ENCODE peak calls at places on chromosomes 16 and 17, in seven cellular contexts. I, A, H, K, X, S and R are unnamed samples.

GRCh38 chr17:62059394-62059793 is 5.7 kb downstream of the MED13 start:
- DNase-seq in I (no peak), A (no peak), H (no peak), K (no peak), X (no peak), S (no peak), R (no peak)

GRCh38 chr17:79017546-79017945 is 6.4 kb upstream of the C1QTNF1 start:
- DNase-seq in I (peak), A (no peak), H (no peak), K (peak), X (no peak), S (no peak), R (no peak)

GRCh38 chr17:59151007-59151406 is 4.0 kb downstream of the SKA2 start:
- DNase-seq in I (no peak), A (no peak), H (no peak), K (no peak), X (peak), S (no peak), R (no peak)

GRCh38 chr17:29143894-29144293 is 36.3 kb downstream of the MYO18A start:
- DNase-seq in I (peak), A (no peak), H (no peak), K (peak), X (no peak), S (no peak), R (no peak)

GRCh38 chr17:68302066-68302564 is 10.8 kb downstream of the ARSG start:
- DNase-seq in I (no peak), A (no peak), H (no peak), K (no peak), X (peak), S (no peak), R (no peak)

GRCh38 chr17:21036361-21036881 is 6.4 kb downstream of the USP22 start:
- DNase-seq in I (no peak), A (no peak), H (no peak), K (peak), X (peak), S (peak), R (no peak)

GRCh38 chr16:87729266-87729954 is 36.4 kb downstream of the KLHDC4 start:
- DNase-seq in I (no peak), A (no peak), H (no peak), K (peak), X (no peak), S (no peak), R (no peak)

GRCh38 chr16:10168258-10168657 is 14.0 kb downstream of the GRIN2A start:
- DNase-seq in I (no peak), A (no peak), H (no peak), K (no peak), X (no peak), S (no peak), R (no peak)

GRCh38 chr17:77602062-77602746 is 356.3 kb upstream of the TNRC6C start:
- DNase-seq in I (peak), A (no peak), H (no peak), K (peak), X (peak), S (peak), R (no peak)

GRCh38 chr17:67600408-67600807 is 117.3 kb upstream of the NOL11 start:
- DNase-seq in I (no peak), A (no peak), H (no peak), K (no peak), X (no peak), S (no peak), R (no peak)

GRCh38 chr16:28924399-28924761 is 658 bp downstream of the RABEP2 start:
- DNase-seq in I (no peak), A (no peak), H (no peak), K (no peak), X (no peak), S (no peak), R (no peak)

GRCh38 chr17:57088298-57088697 is 3.3 kb downstream of the AKAP1 start:
- DNase-seq in I (no peak), A (no peak), H (no peak), K (no peak), X (no peak), S (no peak), R (no peak)

GRCh38 chr17:81903415-81903831 is 1.4 kb downstream of the NPB start:
- DNase-seq in I (no peak), A (no peak), H (no peak), K (no peak), X (no peak), S (no peak), R (no peak)

GRCh38 chr16:78230832-78231231 is 131.4 kb downstream of the WWOX start:
- DNase-seq in I (no peak), A (no peak), H (no peak), K (no peak), X (peak), S (peak), R (no peak)

GRCh38 chr16:19044781-19045180 is 22.6 kb upstream of the COQ7 start:
- DNase-seq in I (no peak), A (no peak), H (no peak), K (no peak), X (no peak), S (no peak), R (no peak)

GRCh38 chr17:79242873-79243602 is 168.4 kb downstream of the ENGASE start:
- DNase-seq in I (no peak), A (no peak), H (no peak), K (no peak), X (no peak), S (no peak), R (no peak)

GRCh38 chr16:68267612-68268405 is 3.5 kb downstream of the SLC7A6 start:
- DNase-seq in I (peak), A (no peak), H (no peak), K (no peak), X (no peak), S (no peak), R (no peak)

GRCh38 chr17:57541472-57542394 is 203.4 kb downstream of the CCDC182 start:
- DNase-seq in I (peak), A (no peak), H (no peak), K (peak), X (peak), S (no peak), R (no peak)

GRCh38 chr17:63702223-63702577 is 2.3 kb upstream of the LIMD2 start:
- DNase-seq in I (no peak), A (peak), H (no peak), K (peak), X (no peak), S (no peak), R (peak)

GRCh38 chr16:80910434-80910833 is 96.3 kb downstream of the CMC2 start:
- DNase-seq in I (no peak), A (no peak), H (no peak), K (no peak), X (no peak), S (no peak), R (no peak)

GRCh38 chr16:27429981-27430441 is 28.0 kb downstream of the IL21R start:
- DNase-seq in I (no peak), A (no peak), H (no peak), K (peak), X (peak), S (no peak), R (no peak)

GRCh38 chr16:85441189-85441889 is 171.8 kb upstream of the GSE1 start:
- DNase-seq in I (no peak), A (no peak), H (no peak), K (no peak), X (no peak), S (no peak), R (no peak)

GRCh38 chr16:28623172-28623711 is 13.4 kb upstream of the SULT1A1 start:
- DNase-seq in I (peak), A (peak), H (no peak), K (peak), X (peak), S (peak), R (no peak)

GRCh38 chr16:7921360-7921759 is 588.7 kb downstream of the RBFOX1 start:
- DNase-seq in I (no peak), A (no peak), H (no peak), K (no peak), X (no peak), S (no peak), R (no peak)

GRCh38 chr17:36072431-36073121 is 8.5 kb downstream of the CCL18 start:
- DNase-seq in I (no peak), A (peak), H (no peak), K (peak), X (peak), S (peak), R (peak)

GRCh38 chr16:29840240-29840639 is 20.0 kb downstream of the MVP start:
- DNase-seq in I (no peak), A (no peak), H (no peak), K (no peak), X (no peak), S (no peak), R (no peak)

GRCh38 chr16:89072216-89073130 is 21.2 kb upstream of the ACSF3 start:
- DNase-seq in I (no peak), A (no peak), H (no peak), K (no peak), X (peak), S (no peak), R (no peak)

GRCh38 chr17:45261577-45262515 is at the start of gene SPATA32:
- DNase-seq in I (no peak), A (peak), H (no peak), K (peak), X (peak), S (peak), R (peak)

DNA sequence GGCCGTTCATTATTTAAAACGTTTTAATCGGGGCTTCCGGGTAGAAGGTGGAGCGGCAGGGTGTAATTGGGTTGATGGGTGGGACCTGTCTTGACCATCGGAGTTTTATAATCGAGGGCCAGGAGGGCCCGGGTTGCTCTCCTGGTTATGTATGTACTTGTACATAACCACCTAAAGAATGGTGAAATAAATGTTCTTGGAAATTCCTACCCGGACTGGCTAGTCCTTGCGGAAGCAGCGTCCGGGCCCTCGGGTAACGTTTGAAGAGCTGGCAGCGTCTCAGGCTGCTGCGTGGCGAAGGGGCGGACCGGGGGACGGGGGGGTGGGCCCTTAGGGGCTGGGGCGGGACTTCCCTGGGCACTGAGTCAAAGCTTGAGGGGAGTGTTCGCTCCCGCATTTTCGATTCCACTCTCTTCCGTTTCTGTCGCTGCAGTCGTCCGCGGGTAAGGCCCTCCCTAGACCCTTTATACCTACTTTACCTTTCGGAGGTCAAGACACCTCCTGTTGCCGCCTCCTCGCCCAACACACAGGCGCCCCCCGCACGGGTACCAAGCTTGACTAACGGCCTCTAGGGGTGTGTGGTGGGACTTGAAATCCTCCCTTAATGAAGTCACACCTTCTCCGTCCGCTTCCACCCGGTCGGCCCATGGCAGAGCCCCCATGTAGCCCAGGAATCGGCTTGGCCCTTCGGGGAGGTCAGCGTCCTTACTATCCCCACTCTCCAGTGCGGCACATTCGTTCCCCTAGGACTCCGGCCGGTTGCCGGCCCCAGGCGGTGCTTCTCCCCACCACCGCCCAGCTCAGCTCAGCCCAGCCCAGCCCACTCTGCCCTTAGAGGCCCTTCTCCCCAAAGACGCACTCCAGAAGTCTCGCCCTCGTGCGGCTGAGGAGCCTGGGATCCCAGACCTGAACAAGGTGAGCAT is at the start of gene TMEM106A:
- DNase-seq in I (peak), A (peak), H (peak), K (peak), X (peak), S (peak), R (peak)
- TF ChIP-seq CTCF in I (peak), A (no peak), H (no peak), K (peak), X (peak), S (no peak), R (peak)

GRCh38 chr16:2530629-2531318 is 434 bp downstream of the CEMP1 start:
- DNase-seq in I (no peak), A (no peak), H (no peak), K (peak), X (no peak), S (no peak), R (no peak)

GRCh38 chr16:2532494-2533141 is 1.4 kb upstream of the CEMP1 start:
- DNase-seq in I (peak), A (peak), H (no peak), K (peak), X (peak), S (peak), R (no peak)

GRCh38 chr16:2531371-2531695 is at the start of gene CEMP1:
- DNase-seq in I (no peak), A (no peak), H (no peak), K (no peak), X (no peak), S (no peak), R (no peak)

GRCh38 chr16:2529961-2530628 is 1.1 kb downstream of the CEMP1 start:
- DNase-seq in I (no peak), A (no peak), H (no peak), K (no peak), X (no peak), S (no peak), R (no peak)

DNA sequence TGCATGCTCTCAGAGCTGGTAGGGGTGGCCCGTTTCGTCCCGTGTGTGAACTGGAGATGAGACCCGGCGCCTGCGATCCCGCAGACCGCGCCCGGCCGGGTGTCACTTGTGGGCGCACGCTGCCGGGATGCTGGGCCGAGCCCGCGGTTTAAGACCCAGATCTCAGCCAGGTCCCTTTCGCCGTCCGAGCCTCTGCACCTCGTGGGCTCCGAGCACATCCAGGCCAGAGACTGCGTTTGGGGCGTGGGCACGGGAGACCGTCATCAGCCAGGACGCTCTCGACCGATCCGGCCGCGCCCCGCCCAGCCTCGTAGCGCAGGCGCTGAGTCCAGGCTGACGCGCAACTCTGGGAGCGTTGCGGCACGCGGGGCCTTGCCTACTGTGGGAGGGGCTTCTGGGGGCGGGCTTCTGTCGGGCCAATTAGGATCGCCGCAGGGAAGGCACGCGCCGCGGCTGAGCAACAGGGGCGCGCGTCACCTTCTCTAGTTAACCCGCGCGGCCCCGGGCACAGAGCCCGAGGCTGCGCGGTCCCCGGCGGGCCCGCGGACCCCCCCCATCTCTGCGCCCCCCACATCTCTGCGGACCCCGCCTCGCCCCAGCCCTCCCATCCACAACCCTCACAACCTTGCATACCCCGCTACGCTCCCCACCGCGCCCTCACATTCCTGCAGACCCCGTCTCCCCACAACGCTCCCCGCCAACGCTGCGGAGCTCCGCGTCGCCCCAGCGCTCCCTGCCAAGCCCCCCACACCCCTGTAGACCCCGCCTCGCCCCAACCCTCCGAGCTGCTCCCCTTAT is 687 bp upstream of the CEMP1 start:
- DNase-seq in I (peak), A (peak), H (peak), K (peak), X (peak), S (peak), R (peak)
- TF ChIP-seq CTCF in I (no peak), A (no peak), H (no peak), K (no peak), X (no peak), S (no peak), R (no peak)

GRCh38 chr17:38559025-38559879 is 46.5 kb downstream of the SRCIN1 start:
- DNase-seq in I (peak), A (peak), H (peak), K (peak), X (peak), S (peak), R (peak)
- TF ChIP-seq CTCF in I (peak), A (no peak), H (peak), K (peak), X (no peak), S (peak), R (peak)

GRCh38 chr16:47150067-47150466 is 6.3 kb upstream of the NETO2 start:
- DNase-seq in I (no peak), A (no peak), H (no peak), K (no peak), X (no peak), S (no peak), R (no peak)
- TF ChIP-seq CTCF in I (no peak), A (no peak), H (no peak), K (no peak), X (no peak), S (no peak), R (no peak)

GRCh38 chr17:17921192-17922082 is 50.8 kb downstream of the TOM1L2 start:
- DNase-seq in I (peak), A (no peak), H (no peak), K (peak), X (peak), S (peak), R (no peak)
- TF ChIP-seq CTCF in I (no peak), A (no peak), H (no peak), K (no peak), X (no peak), S (no peak), R (no peak)

GRCh38 chr17:72523491-72523890 is 402.7 kb downstream of the SOX9 start:
- DNase-seq in I (no peak), A (no peak), H (no peak), K (no peak), X (no peak), S (no peak), R (no peak)
- TF ChIP-seq CTCF in I (no peak), A (no peak), H (no peak), K (no peak), X (no peak), S (no peak), R (no peak)

GRCh38 chr17:8189041-8189710 is 804 bp downstream of the BORCS6 start:
- DNase-seq in I (no peak), A (no peak), H (no peak), K (peak), X (no peak), S (no peak), R (no peak)
- TF ChIP-seq CTCF in I (no peak), A (no peak), H (no peak), K (no peak), X (no peak), S (no peak), R (no peak)

GRCh38 chr17:76365256-76365903 is 11.7 kb upstream of the PRPSAP1 start:
- DNase-seq in I (no peak), A (no peak), H (no peak), K (no peak), X (no peak), S (peak), R (no peak)
- TF ChIP-seq CTCF in I (no peak), A (no peak), H (no peak), K (peak), X (peak), S (peak), R (peak)

GRCh38 chr16:48232459-48233040 is 11.6 kb upstream of the LONP2 start:
- DNase-seq in I (no peak), A (no peak), H (no peak), K (no peak), X (no peak), S (no peak), R (no peak)

GRCh38 chr16:48235058-48235555 is 9.0 kb upstream of the LONP2 start:
- DNase-seq in I (no peak), A (no peak), H (no peak), K (no peak), X (no peak), S (peak), R (no peak)

GRCh38 chr16:48234630-48235029 is 9.5 kb upstream of the LONP2 start:
- DNase-seq in I (no peak), A (no peak), H (no peak), K (no peak), X (no peak), S (no peak), R (no peak)

GRCh38 chr16:48235556-48236136 is 8.5 kb upstream of the LONP2 start:
- DNase-seq in I (no peak), A (no peak), H (no peak), K (no peak), X (peak), S (no peak), R (no peak)

GRCh38 chr16:48231675-48232214 is 12.4 kb upstream of the LONP2 start:
- DNase-seq in I (no peak), A (peak), H (no peak), K (peak), X (peak), S (peak), R (peak)
- TF ChIP-seq CTCF in I (no peak), A (peak), H (no peak), K (peak), X (peak), S (peak), R (peak)